ENCODE peak calls at places on chromosomes 3 and 15, in eight cellular contexts. One of them, this sample, is unnamed.

GRCh38 chr3:13515786-13516783 is 32.8 kb upstream of the FBLN2 start:
- DNase-seq in fibroblast of lung: no peak
- DNase-seq in dorsolateral prefrontal cortex: no peak
- DNase-seq in cardiac fibroblast: peak
- DNase-seq in AG04450: no peak
- DNase-seq in AG04449: no peak
- DNase-seq in HL-60: no peak
- DNase-seq in uterus: peak
- DNase-seq in this sample: no peak

GRCh38 chr3:186529204-186529999 is 14.8 kb downstream of the CRYGS start:
- DNase-seq in fibroblast of lung: no peak
- DNase-seq in dorsolateral prefrontal cortex: no peak
- DNase-seq in cardiac fibroblast: no peak
- DNase-seq in AG04450: no peak
- DNase-seq in AG04449: no peak
- DNase-seq in HL-60: no peak
- DNase-seq in uterus: no peak
- DNase-seq in this sample: no peak

GRCh38 chr3:113254171-113254947 is 43.0 kb downstream of the BOC start:
- DNase-seq in fibroblast of lung: no peak
- DNase-seq in dorsolateral prefrontal cortex: no peak
- DNase-seq in cardiac fibroblast: peak
- DNase-seq in AG04450: no peak
- DNase-seq in AG04449: no peak
- DNase-seq in HL-60: no peak
- DNase-seq in uterus: peak
- DNase-seq in this sample: no peak

GRCh38 chr15:65086680-65087111 is 10.2 kb downstream of the KBTBD13 start:
- DNase-seq in fibroblast of lung: no peak
- DNase-seq in dorsolateral prefrontal cortex: no peak
- DNase-seq in cardiac fibroblast: no peak
- DNase-seq in AG04450: no peak
- DNase-seq in AG04449: no peak
- DNase-seq in HL-60: no peak
- DNase-seq in uterus: no peak
- DNase-seq in this sample: no peak

GRCh38 chr3:65886376-65886775 is 152.3 kb downstream of the MAGI1 start:
- DNase-seq in fibroblast of lung: no peak
- DNase-seq in dorsolateral prefrontal cortex: no peak
- DNase-seq in cardiac fibroblast: no peak
- DNase-seq in AG04450: no peak
- DNase-seq in AG04449: no peak
- DNase-seq in HL-60: no peak
- DNase-seq in uterus: no peak
- DNase-seq in this sample: no peak

GRCh38 chr3:144590854-144591253 is 619.2 kb downstream of the DIPK2A start:
- DNase-seq in fibroblast of lung: peak
- DNase-seq in dorsolateral prefrontal cortex: no peak
- DNase-seq in cardiac fibroblast: peak
- DNase-seq in AG04450: peak
- DNase-seq in AG04449: peak
- DNase-seq in HL-60: no peak
- DNase-seq in uterus: no peak
- DNase-seq in this sample: peak

GRCh38 chr3:138186803-138187295 is 252 bp upstream of the ARMC8 start:
- DNase-seq in fibroblast of lung: peak
- DNase-seq in dorsolateral prefrontal cortex: peak
- DNase-seq in cardiac fibroblast: peak
- DNase-seq in AG04450: peak
- DNase-seq in AG04449: peak
- DNase-seq in HL-60: no peak
- DNase-seq in uterus: peak
- DNase-seq in this sample: peak

GRCh38 chr3:151859905-151860304 is 13.5 kb upstream of the SUCNR1 start:
- DNase-seq in fibroblast of lung: peak
- DNase-seq in dorsolateral prefrontal cortex: no peak
- DNase-seq in cardiac fibroblast: no peak
- DNase-seq in AG04450: no peak
- DNase-seq in AG04449: no peak
- DNase-seq in HL-60: no peak
- DNase-seq in uterus: no peak
- DNase-seq in this sample: no peak

GRCh38 chr3:112056451-112056929 is 22.0 kb downstream of the TMPRSS7 start:
- DNase-seq in fibroblast of lung: peak
- DNase-seq in dorsolateral prefrontal cortex: no peak
- DNase-seq in cardiac fibroblast: peak
- DNase-seq in AG04450: peak
- DNase-seq in AG04449: peak
- DNase-seq in HL-60: no peak
- DNase-seq in uterus: no peak
- DNase-seq in this sample: no peak

GRCh38 chr15:90035095-90035834 is 34.1 kb downstream of the ZNF710 start:
- DNase-seq in fibroblast of lung: peak
- DNase-seq in dorsolateral prefrontal cortex: peak
- DNase-seq in cardiac fibroblast: peak
- DNase-seq in AG04450: no peak
- DNase-seq in AG04449: no peak
- DNase-seq in HL-60: peak
- DNase-seq in uterus: peak
- DNase-seq in this sample: no peak

GRCh38 chr3:15286022-15286421 is 46.4 kb downstream of the SH3BP5 start:
- DNase-seq in fibroblast of lung: no peak
- DNase-seq in dorsolateral prefrontal cortex: no peak
- DNase-seq in cardiac fibroblast: no peak
- DNase-seq in AG04450: no peak
- DNase-seq in AG04449: no peak
- DNase-seq in HL-60: no peak
- DNase-seq in uterus: no peak
- DNase-seq in this sample: no peak

GRCh38 chr15:52394020-52394608 is 98.5 kb upstream of the MYO5C start:
- DNase-seq in fibroblast of lung: peak
- DNase-seq in dorsolateral prefrontal cortex: no peak
- DNase-seq in cardiac fibroblast: peak
- DNase-seq in AG04450: no peak
- DNase-seq in AG04449: no peak
- DNase-seq in HL-60: no peak
- DNase-seq in uterus: no peak
- DNase-seq in this sample: no peak

GRCh38 chr3:78893161-78893560 is 874.6 kb downstream of the ROBO1 start:
- DNase-seq in fibroblast of lung: no peak
- DNase-seq in dorsolateral prefrontal cortex: no peak
- DNase-seq in cardiac fibroblast: no peak
- DNase-seq in AG04450: no peak
- DNase-seq in AG04449: no peak
- DNase-seq in HL-60: no peak
- DNase-seq in uterus: no peak
- DNase-seq in this sample: no peak

GRCh38 chr15:67274236-67274635 is 19.6 kb downstream of the IQCH start:
- DNase-seq in fibroblast of lung: no peak
- DNase-seq in dorsolateral prefrontal cortex: no peak
- DNase-seq in cardiac fibroblast: no peak
- DNase-seq in AG04450: no peak
- DNase-seq in AG04449: no peak
- DNase-seq in HL-60: no peak
- DNase-seq in uterus: no peak
- DNase-seq in this sample: no peak

GRCh38 chr3:123652346-123652984 is 67.6 kb upstream of the HACD2 start:
- DNase-seq in fibroblast of lung: peak
- DNase-seq in dorsolateral prefrontal cortex: peak
- DNase-seq in cardiac fibroblast: peak
- DNase-seq in AG04450: no peak
- DNase-seq in AG04449: no peak
- DNase-seq in HL-60: peak
- DNase-seq in uterus: peak
- DNase-seq in this sample: no peak

GRCh38 chr3:50516048-50516871 is 12.8 kb upstream of the CACNA2D2 start:
- DNase-seq in fibroblast of lung: no peak
- DNase-seq in dorsolateral prefrontal cortex: no peak
- DNase-seq in cardiac fibroblast: peak
- DNase-seq in AG04450: no peak
- DNase-seq in AG04449: no peak
- DNase-seq in HL-60: no peak
- DNase-seq in uterus: peak
- DNase-seq in this sample: no peak

GRCh38 chr3:183487896-183488295 is 59.5 kb upstream of the MCF2L2 start:
- DNase-seq in fibroblast of lung: no peak
- DNase-seq in dorsolateral prefrontal cortex: no peak
- DNase-seq in cardiac fibroblast: no peak
- DNase-seq in AG04450: no peak
- DNase-seq in AG04449: no peak
- DNase-seq in HL-60: no peak
- DNase-seq in uterus: no peak
- DNase-seq in this sample: no peak

GRCh38 chr15:93974804-93975481 is 256.4 kb upstream of the MCTP2 start:
- DNase-seq in fibroblast of lung: peak
- DNase-seq in dorsolateral prefrontal cortex: no peak
- DNase-seq in cardiac fibroblast: peak
- DNase-seq in AG04450: peak
- DNase-seq in AG04449: no peak
- DNase-seq in HL-60: no peak
- DNase-seq in uterus: peak
- DNase-seq in this sample: no peak

GRCh38 chr3:31147550-31147949 is 253.1 kb upstream of the GADL1 start:
- DNase-seq in fibroblast of lung: no peak
- DNase-seq in dorsolateral prefrontal cortex: no peak
- DNase-seq in cardiac fibroblast: no peak
- DNase-seq in AG04450: no peak
- DNase-seq in AG04449: no peak
- DNase-seq in HL-60: no peak
- DNase-seq in uterus: no peak
- DNase-seq in this sample: no peak

GRCh38 chr15:64180235-64180824 is 17.5 kb upstream of the PPIB start:
- DNase-seq in fibroblast of lung: no peak
- DNase-seq in dorsolateral prefrontal cortex: peak
- DNase-seq in cardiac fibroblast: no peak
- DNase-seq in AG04450: no peak
- DNase-seq in AG04449: no peak
- DNase-seq in HL-60: no peak
- DNase-seq in uterus: no peak
- DNase-seq in this sample: no peak

GRCh38 chr3:129078510-129078909 is 17.9 kb downstream of the GP9 start:
- DNase-seq in fibroblast of lung: no peak
- DNase-seq in dorsolateral prefrontal cortex: no peak
- DNase-seq in cardiac fibroblast: no peak
- DNase-seq in AG04450: no peak
- DNase-seq in AG04449: no peak
- DNase-seq in HL-60: no peak
- DNase-seq in uterus: no peak
- DNase-seq in this sample: no peak

GRCh38 chr3:25576836-25577454 is 87.8 kb downstream of the TOP2B start:
- DNase-seq in fibroblast of lung: peak
- DNase-seq in dorsolateral prefrontal cortex: no peak
- DNase-seq in cardiac fibroblast: no peak
- DNase-seq in AG04450: no peak
- DNase-seq in AG04449: no peak
- DNase-seq in HL-60: no peak
- DNase-seq in uterus: no peak
- DNase-seq in this sample: no peak
- TF ChIP-seq CTCF in fibroblast of lung: no peak
- TF ChIP-seq CTCF in dorsolateral prefrontal cortex: no peak
- TF ChIP-seq CTCF in cardiac fibroblast: no peak
- TF ChIP-seq CTCF in AG04450: no peak
- TF ChIP-seq CTCF in AG04449: no peak
- TF ChIP-seq CTCF in HL-60: no peak
- TF ChIP-seq CTCF in uterus: no peak
- TF ChIP-seq CTCF in this sample: no peak

GRCh38 chr3:170331143-170331542 is 26.4 kb upstream of the SKIL start:
- DNase-seq in fibroblast of lung: peak
- DNase-seq in dorsolateral prefrontal cortex: no peak
- DNase-seq in cardiac fibroblast: no peak
- DNase-seq in AG04450: no peak
- DNase-seq in AG04449: no peak
- DNase-seq in HL-60: no peak
- DNase-seq in uterus: no peak
- DNase-seq in this sample: no peak
- TF ChIP-seq CTCF in fibroblast of lung: no peak
- TF ChIP-seq CTCF in dorsolateral prefrontal cortex: no peak
- TF ChIP-seq CTCF in cardiac fibroblast: no peak
- TF ChIP-seq CTCF in AG04450: no peak
- TF ChIP-seq CTCF in AG04449: no peak
- TF ChIP-seq CTCF in HL-60: no peak
- TF ChIP-seq CTCF in uterus: no peak
- TF ChIP-seq CTCF in this sample: no peak

GRCh38 chr3:69435274-69436262 is 49.7 kb upstream of the FRMD4B start:
- DNase-seq in fibroblast of lung: no peak
- DNase-seq in dorsolateral prefrontal cortex: no peak
- DNase-seq in cardiac fibroblast: no peak
- DNase-seq in AG04450: no peak
- DNase-seq in AG04449: no peak
- DNase-seq in HL-60: no peak
- DNase-seq in uterus: no peak
- DNase-seq in this sample: no peak

GRCh38 chr3:69443554-69443953 is 57.7 kb upstream of the FRMD4B start:
- DNase-seq in fibroblast of lung: no peak
- DNase-seq in dorsolateral prefrontal cortex: no peak
- DNase-seq in cardiac fibroblast: no peak
- DNase-seq in AG04450: no peak
- DNase-seq in AG04449: no peak
- DNase-seq in HL-60: no peak
- DNase-seq in uterus: no peak
- DNase-seq in this sample: no peak

GRCh38 chr3:69441028-69441427 is 55.1 kb upstream of the FRMD4B start:
- DNase-seq in fibroblast of lung: no peak
- DNase-seq in dorsolateral prefrontal cortex: no peak
- DNase-seq in cardiac fibroblast: no peak
- DNase-seq in AG04450: no peak
- DNase-seq in AG04449: no peak
- DNase-seq in HL-60: no peak
- DNase-seq in uterus: no peak
- DNase-seq in this sample: no peak

GRCh38 chr3:69442771-69443197 is 56.9 kb upstream of the FRMD4B start:
- DNase-seq in fibroblast of lung: no peak
- DNase-seq in dorsolateral prefrontal cortex: no peak
- DNase-seq in cardiac fibroblast: no peak
- DNase-seq in AG04450: no peak
- DNase-seq in AG04449: no peak
- DNase-seq in HL-60: no peak
- DNase-seq in uterus: no peak
- DNase-seq in this sample: no peak

GRCh38 chr3:69439683-69440270 is 53.9 kb upstream of the FRMD4B start:
- DNase-seq in fibroblast of lung: peak
- DNase-seq in dorsolateral prefrontal cortex: no peak
- DNase-seq in cardiac fibroblast: peak
- DNase-seq in AG04450: no peak
- DNase-seq in AG04449: no peak
- DNase-seq in HL-60: no peak
- DNase-seq in uterus: no peak
- DNase-seq in this sample: no peak
- TF ChIP-seq CTCF in fibroblast of lung: peak
- TF ChIP-seq CTCF in dorsolateral prefrontal cortex: peak
- TF ChIP-seq CTCF in cardiac fibroblast: peak
- TF ChIP-seq CTCF in AG04450: peak
- TF ChIP-seq CTCF in AG04449: peak
- TF ChIP-seq CTCF in HL-60: peak
- TF ChIP-seq CTCF in uterus: peak
- TF ChIP-seq CTCF in this sample: peak

DNA sequence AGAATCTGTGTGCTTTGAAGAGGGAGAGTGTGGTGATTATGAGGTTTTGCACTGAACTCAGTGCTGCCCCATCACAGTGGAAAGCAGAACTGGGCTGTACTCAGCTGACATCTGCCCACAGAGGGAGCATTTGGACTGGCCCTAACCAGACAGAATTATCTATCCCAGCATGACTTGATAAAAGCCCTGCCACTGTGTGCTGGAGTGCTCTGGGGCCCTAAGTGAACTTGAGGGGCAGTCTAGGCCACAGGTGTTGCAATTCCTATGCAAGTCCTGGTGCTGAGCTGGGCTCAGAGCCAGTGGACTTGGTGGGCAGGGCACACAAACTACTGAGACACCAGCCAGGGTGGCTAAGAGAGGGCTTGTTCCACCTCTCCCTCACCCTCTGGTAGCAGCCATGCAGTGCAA is 269.2 kb upstream of the CTNNB1 start:
- DNase-seq in fibroblast of lung: no peak
- DNase-seq in dorsolateral prefrontal cortex: no peak
- DNase-seq in cardiac fibroblast: peak
- DNase-seq in AG04450: no peak
- DNase-seq in AG04449: no peak
- DNase-seq in HL-60: no peak
- DNase-seq in uterus: no peak
- DNase-seq in this sample: no peak
- TF ChIP-seq CTCF in fibroblast of lung: no peak
- TF ChIP-seq CTCF in dorsolateral prefrontal cortex: no peak
- TF ChIP-seq CTCF in cardiac fibroblast: no peak
- TF ChIP-seq CTCF in AG04450: no peak
- TF ChIP-seq CTCF in AG04449: no peak
- TF ChIP-seq CTCF in HL-60: no peak
- TF ChIP-seq CTCF in uterus: no peak
- TF ChIP-seq CTCF in this sample: no peak